ENCODE peak calls at places on chromosomes 13 and 19, in seven cellular contexts. J is erythroblast, M is esophagus squamous epithelium, D is breast epithelium, C is lower leg skin, U is heart left ventricle, V is right lobe of liver. I is an unnamed sample.

GRCh38 chr13:51221674-51222509 is at the start of gene FAM124A:
- DNase-seq in J (peak), M (no peak), D (no peak), C (no peak), U (peak), V (peak), I (no peak)

GRCh38 chr13:106496072-106496997 is 39.1 kb downstream of the EFNB2 start:
- DNase-seq in J (no peak), M (no peak), D (no peak), C (no peak), U (peak), V (no peak), I (no peak)

GRCh38 chr13:64054306-64054705 is 2638.7 kb upstream of the PCDH20 start:
- DNase-seq in J (no peak), M (no peak), D (no peak), C (no peak), U (no peak), V (no peak), I (no peak)

GRCh38 chr19:13712767-13713201 is 51.5 kb upstream of the MRI1 start:
- DNase-seq in J (no peak), M (no peak), D (no peak), C (no peak), U (no peak), V (no peak), I (no peak)

GRCh38 chr19:9076886-9077285 is 10.0 kb upstream of the OR1M1 start:
- DNase-seq in J (no peak), M (no peak), D (no peak), C (no peak), U (no peak), V (no peak), I (no peak)

GRCh38 chr13:83057119-83057518 is 825.2 kb downstream of the SLITRK1 start:
- DNase-seq in J (no peak), M (no peak), D (no peak), C (no peak), U (no peak), V (no peak), I (no peak)

GRCh38 chr13:20332361-20333096 is 100.4 kb upstream of the GJB6 start:
- DNase-seq in J (no peak), M (no peak), D (no peak), C (peak), U (no peak), V (no peak), I (no peak)

GRCh38 chr13:80973721-80974120 is 632.8 kb upstream of the SPRY2 start:
- DNase-seq in J (no peak), M (no peak), D (no peak), C (no peak), U (no peak), V (no peak), I (no peak)

GRCh38 chr13:33775339-33776108 is 42.4 kb upstream of the RFC3 start:
- DNase-seq in J (no peak), M (no peak), D (no peak), C (no peak), U (no peak), V (no peak), I (no peak)

GRCh38 chr13:40875583-40875982 is 86.2 kb downstream of the SLC25A15 start:
- DNase-seq in J (no peak), M (no peak), D (no peak), C (no peak), U (no peak), V (no peak), I (no peak)

GRCh38 chr19:19170053-19170945 is at the start of gene MEF2B:
- DNase-seq in J (peak), M (peak), D (peak), C (peak), U (peak), V (peak), I (peak)

GRCh38 chr19:40549007-40549708 is 27.5 kb upstream of the SHKBP1 start:
- DNase-seq in J (peak), M (no peak), D (no peak), C (no peak), U (peak), V (no peak), I (no peak)

GRCh38 chr13:93776936-93777335 is 550.3 kb downstream of the GPC6 start:
- DNase-seq in J (no peak), M (no peak), D (no peak), C (no peak), U (no peak), V (no peak), I (no peak)

GRCh38 chr13:110208116-110208515 is 98.8 kb downstream of the COL4A1 start:
- DNase-seq in J (no peak), M (no peak), D (no peak), C (no peak), U (no peak), V (no peak), I (no peak)

GRCh38 chr19:2312819-2313501 is 5.0 kb upstream of the LINGO3 start:
- DNase-seq in J (no peak), M (no peak), D (no peak), C (no peak), U (no peak), V (no peak), I (no peak)

GRCh38 chr19:45200614-45201013 is 22.0 kb downstream of the BLOC1S3 start:
- DNase-seq in J (no peak), M (no peak), D (no peak), C (no peak), U (peak), V (no peak), I (no peak)

GRCh38 chr19:7862413-7862951 is 11.7 kb downstream of the PRR36 start:
- DNase-seq in J (peak), M (no peak), D (no peak), C (no peak), U (no peak), V (peak), I (peak)

GRCh38 chr13:99087954-99088491 is 110.2 kb upstream of the DOCK9 start:
- DNase-seq in J (no peak), M (no peak), D (no peak), C (no peak), U (no peak), V (no peak), I (no peak)

GRCh38 chr19:35657904-35658700 is 8.2 kb upstream of the UPK1A start:
- DNase-seq in J (no peak), M (no peak), D (no peak), C (no peak), U (no peak), V (no peak), I (no peak)

GRCh38 chr19:8403820-8404109 is 9.3 kb upstream of the MARCHF2 start:
- DNase-seq in J (no peak), M (no peak), D (no peak), C (no peak), U (no peak), V (peak), I (no peak)

GRCh38 chr13:86426437-86426836 is 627.2 kb upstream of the SLITRK6 start:
- DNase-seq in J (no peak), M (no peak), D (no peak), C (no peak), U (no peak), V (no peak), I (no peak)

GRCh38 chr19:48330012-48330681 is 4.8 kb downstream of the EMP3 start:
- DNase-seq in J (peak), M (peak), D (peak), C (peak), U (peak), V (peak), I (peak)

GRCh38 chr13:111184685-111185401 is 69.7 kb downstream of the ARHGEF7 start:
- DNase-seq in J (no peak), M (no peak), D (no peak), C (no peak), U (peak), V (no peak), I (no peak)

GRCh38 chr13:89726690-89727435 is 1620.6 kb upstream of the MIR17HG start:
- DNase-seq in J (no peak), M (no peak), D (no peak), C (no peak), U (no peak), V (no peak), I (no peak)

GRCh38 chr13:27446986-27447583 is 3.3 kb downstream of the MTIF3 start:
- DNase-seq in J (no peak), M (no peak), D (no peak), C (no peak), U (no peak), V (no peak), I (no peak)

GRCh38 chr13:114110091-114110829 is 22.2 kb downstream of the RASA3 start:
- DNase-seq in J (peak), M (no peak), D (no peak), C (no peak), U (no peak), V (peak), I (peak)

GRCh38 chr19:33905937-33906577 is 109.4 kb downstream of the KCTD15 start:
- DNase-seq in J (no peak), M (no peak), D (peak), C (peak), U (peak), V (peak), I (peak)

GRCh38 chr13:21348771-21349170 is 110.3 kb downstream of the ZDHHC20 start:
- DNase-seq in J (no peak), M (no peak), D (no peak), C (no peak), U (no peak), V (no peak), I (no peak)

GRCh38 chr19:45402469-45403070 is 2.3 kb downstream of the PPP1R13L start:
- DNase-seq in J (peak), M (no peak), D (peak), C (peak), U (peak), V (no peak), I (no peak)

GRCh38 chr19:48186015-48186414 is 15.5 kb downstream of the ZSWIM9 start:
- DNase-seq in J (no peak), M (no peak), D (no peak), C (no peak), U (no peak), V (no peak), I (no peak)

GRCh38 chr13:22009937-22010336 is 339.1 kb downstream of the FGF9 start:
- DNase-seq in J (no peak), M (no peak), D (no peak), C (no peak), U (no peak), V (no peak), I (no peak)

GRCh38 chr13:75724742-75725504 is 88.8 kb downstream of the LMO7 start:
- DNase-seq in J (no peak), M (no peak), D (no peak), C (no peak), U (no peak), V (no peak), I (no peak)

GRCh38 chr19:33862991-33863390 is 66.3 kb downstream of the KCTD15 start:
- DNase-seq in J (no peak), M (no peak), D (peak), C (no peak), U (no peak), V (no peak), I (no peak)

GRCh38 chr13:114063545-114064515 is 68.6 kb downstream of the RASA3 start:
- DNase-seq in J (peak), M (no peak), D (peak), C (no peak), U (peak), V (peak), I (peak)

GRCh38 chr13:19283836-19284235 is 102.2 kb upstream of the TUBA3C start:
- DNase-seq in J (no peak), M (no peak), D (no peak), C (no peak), U (no peak), V (no peak), I (no peak)

GRCh38 chr13:111326981-111327642 is 6.7 kb downstream of the TEX29 start:
- DNase-seq in J (no peak), M (no peak), D (no peak), C (no peak), U (no peak), V (no peak), I (no peak)

GRCh38 chr13:100887729-100888151 is 213.1 kb upstream of the TMTC4 start:
- DNase-seq in J (no peak), M (no peak), D (no peak), C (no peak), U (no peak), V (no peak), I (no peak)

GRCh38 chr13:100895656-100896055 is 221.1 kb upstream of the TMTC4 start:
- DNase-seq in J (no peak), M (no peak), D (no peak), C (no peak), U (no peak), V (no peak), I (no peak)

GRCh38 chr13:100898431-100898830 is 223.8 kb upstream of the TMTC4 start:
- DNase-seq in J (no peak), M (no peak), D (no peak), C (no peak), U (no peak), V (no peak), I (no peak)

GRCh38 chr13:100890645-100891044 is 216.1 kb upstream of the TMTC4 start:
- DNase-seq in J (no peak), M (no peak), D (no peak), C (no peak), U (no peak), V (no peak), I (no peak)

GRCh38 chr13:100892981-100893380 is 218.4 kb upstream of the TMTC4 start:
- DNase-seq in J (no peak), M (no peak), D (no peak), C (no peak), U (no peak), V (no peak), I (no peak)
- TF ChIP-seq POLR2A in J (no peak), M (no peak), D (no peak), C (no peak), U (no peak), V (no peak), I (no peak)

GRCh38 chr19:58509731-58510083 is 2.1 kb downstream of the SLC27A5 start:
- DNase-seq in J (peak), M (no peak), D (no peak), C (no peak), U (no peak), V (no peak), I (no peak)

GRCh38 chr19:58513213-58513693 is 1.5 kb upstream of the SLC27A5 start:
- DNase-seq in J (no peak), M (no peak), D (no peak), C (no peak), U (no peak), V (no peak), I (no peak)

GRCh38 chr19:58510084-58510862 is 1.5 kb downstream of the SLC27A5 start:
- DNase-seq in J (no peak), M (no peak), D (no peak), C (no peak), U (no peak), V (peak), I (no peak)

GRCh38 chr19:58513694-58514563 is 2.1 kb upstream of the SLC27A5 start:
- DNase-seq in J (peak), M (no peak), D (peak), C (peak), U (peak), V (peak), I (peak)

GRCh38 chr19:58511353-58512208 is at the start of gene SLC27A5:
- DNase-seq in J (no peak), M (no peak), D (no peak), C (no peak), U (no peak), V (peak), I (no peak)
- TF ChIP-seq POLR2A in J (no peak), M (no peak), D (no peak), C (no peak), U (no peak), V (peak), I (no peak)

DNA sequence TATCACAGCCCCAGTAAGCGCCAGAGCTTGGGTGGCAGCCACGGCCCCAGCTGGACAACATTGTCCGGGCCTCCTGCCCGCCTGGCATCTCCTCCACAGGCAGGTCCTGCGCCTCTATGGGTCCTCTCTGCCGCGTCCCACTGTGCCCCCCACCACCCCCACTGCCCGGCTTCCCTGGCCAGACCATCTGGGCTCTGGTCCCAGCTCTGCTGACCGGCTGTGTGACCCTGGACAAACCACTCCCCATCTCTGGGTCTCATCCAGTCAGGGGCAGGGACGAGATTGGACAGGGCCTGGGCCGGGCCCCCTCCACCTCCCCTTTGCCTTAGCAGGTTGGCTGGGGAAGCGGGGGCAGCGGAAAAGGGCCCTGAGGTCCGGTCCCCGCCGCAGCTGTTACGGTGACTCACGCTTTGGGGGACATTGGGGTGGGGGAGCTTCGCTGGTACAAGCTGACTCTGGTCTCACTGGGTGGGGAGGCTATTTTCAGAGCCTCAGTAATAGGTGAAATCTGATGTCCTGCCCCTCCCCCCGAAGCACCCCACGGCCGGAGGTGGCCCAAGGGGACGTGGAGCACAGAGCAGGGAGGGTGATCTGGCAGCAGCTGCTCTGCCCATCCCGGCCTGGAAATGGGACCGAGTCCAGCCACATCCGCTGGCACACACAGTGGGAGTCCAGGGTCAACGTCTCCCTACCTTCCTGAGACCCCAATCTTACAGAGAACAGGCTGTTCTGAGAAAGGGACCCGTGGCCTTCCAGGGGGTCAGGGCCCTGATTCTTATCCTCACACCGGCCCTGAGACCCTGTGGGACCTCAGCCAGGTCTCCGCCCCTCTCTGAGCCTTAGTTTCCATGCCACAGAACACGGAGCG is 9.1 kb downstream of the NFIC start:
- DNase-seq in J (no peak), M (no peak), D (peak), C (peak), U (peak), V (peak), I (peak)
- TF ChIP-seq POLR2A in J (no peak), M (no peak), D (no peak), C (no peak), U (no peak), V (peak), I (no peak)

DNA sequence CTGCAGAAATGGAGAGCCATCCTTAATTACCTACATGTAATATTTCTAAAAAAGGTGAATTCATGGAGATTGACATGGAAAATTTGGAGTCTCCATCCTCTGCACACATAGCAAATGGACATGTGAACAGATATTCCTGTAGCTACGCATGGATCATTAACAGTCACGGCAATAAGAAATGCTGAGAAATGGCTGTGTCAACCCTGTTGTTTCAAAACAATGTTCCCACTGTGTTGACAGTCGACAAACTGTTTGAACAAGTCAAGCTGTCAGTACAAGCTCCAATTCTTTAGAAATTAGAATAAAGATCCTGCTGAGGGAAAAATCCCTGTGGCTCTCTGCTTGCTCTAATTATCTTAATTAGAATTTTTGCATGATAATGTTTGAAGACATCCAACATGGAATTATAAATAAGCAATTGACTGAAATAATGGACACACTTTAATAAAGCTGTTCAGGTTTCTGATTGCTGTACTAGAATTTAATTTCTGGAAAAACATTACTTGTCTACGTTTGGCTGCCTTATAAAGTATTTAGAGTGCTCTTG is 37.9 kb upstream of the CPB2 start:
- DNase-seq in J (no peak), M (no peak), D (no peak), C (no peak), U (no peak), V (no peak), I (no peak)
- TF ChIP-seq POLR2A in J (no peak), M (no peak), D (no peak), C (no peak), U (no peak), V (peak), I (no peak)

GRCh38 chr19:17279436-17279835 is 2.3 kb upstream of the ANKLE1 start:
- DNase-seq in J (no peak), M (no peak), D (no peak), C (no peak), U (no peak), V (no peak), I (no peak)

GRCh38 chr19:17281391-17282304 is at the start of gene ANKLE1:
- DNase-seq in J (peak), M (no peak), D (no peak), C (no peak), U (no peak), V (peak), I (no peak)

GRCh38 chr19:17285415-17286135 is 3.9 kb downstream of the ANKLE1 start:
- DNase-seq in J (no peak), M (no peak), D (no peak), C (no peak), U (no peak), V (no peak), I (no peak)

GRCh38 chr19:17283504-17283996 is 1.8 kb downstream of the ANKLE1 start:
- DNase-seq in J (no peak), M (no peak), D (no peak), C (no peak), U (no peak), V (no peak), I (no peak)

GRCh38 chr19:17282488-17283256 is 971 bp downstream of the ANKLE1 start:
- DNase-seq in J (peak), M (no peak), D (peak), C (peak), U (peak), V (peak), I (peak)
- TF ChIP-seq POLR2A in J (peak), M (no peak), D (no peak), C (no peak), U (no peak), V (no peak), I (no peak)

DNA sequence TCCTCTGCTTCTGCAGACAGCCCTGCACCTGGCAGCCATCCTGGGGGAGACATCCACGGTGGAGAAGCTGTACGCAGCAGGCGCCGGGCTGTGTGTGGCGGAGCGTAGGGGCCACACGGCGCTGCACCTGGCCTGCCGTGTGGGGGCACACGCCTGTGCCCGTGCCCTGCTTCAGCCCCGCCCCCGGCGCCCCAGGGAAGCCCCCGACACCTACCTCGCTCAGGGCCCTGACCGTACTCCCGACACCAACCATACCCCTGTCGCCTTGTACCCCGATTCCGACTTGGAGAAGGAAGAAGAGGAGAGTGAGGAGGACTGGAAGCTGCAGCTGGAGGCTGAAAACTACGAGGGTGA is 5.4 kb downstream of the NFKBIB start:
- DNase-seq in J (no peak), M (no peak), D (no peak), C (no peak), U (no peak), V (no peak), I (no peak)
- TF ChIP-seq POLR2A in J (no peak), M (no peak), D (no peak), C (no peak), U (no peak), V (no peak), I (no peak)

I was measured in suprapubic skin.